ENCODE peak calls at places on chromosomes 13 and 19, in seven cellular contexts. A, X, C, Q, Y, W and H are unnamed samples.

GRCh38 chr13:95677564-95678386 is 836 bp downstream of the DNAJC3 start:
- DNase-seq in A (no peak), X (peak), C (peak), Q (no peak), Y (no peak), W (no peak), H (no peak)

GRCh38 chr19:45767410-45767880 is 1.6 kb downstream of the SIX5 start:
- DNase-seq in A (peak), X (no peak), C (peak), Q (peak), Y (no peak), W (no peak), H (no peak)

GRCh38 chr19:1622007-1622406 is 16.7 kb upstream of the UQCR11 start:
- DNase-seq in A (no peak), X (no peak), C (no peak), Q (no peak), Y (no peak), W (no peak), H (no peak)

GRCh38 chr19:46787331-46788100 is 878 bp downstream of the SLC1A5 start:
- DNase-seq in A (peak), X (peak), C (no peak), Q (peak), Y (no peak), W (no peak), H (no peak)

GRCh38 chr19:18479964-18480723 is 41.7 kb downstream of the ELL start:
- DNase-seq in A (peak), X (no peak), C (no peak), Q (no peak), Y (no peak), W (peak), H (peak)

GRCh38 chr19:33204136-33204973 is 10.2 kb downstream of the LRP3 start:
- DNase-seq in A (no peak), X (no peak), C (no peak), Q (no peak), Y (no peak), W (no peak), H (no peak)

GRCh38 chr19:23075031-23075733 is 41.6 kb upstream of the ZNF730 start:
- DNase-seq in A (peak), X (peak), C (no peak), Q (peak), Y (no peak), W (no peak), H (no peak)

GRCh38 chr19:55369651-55370304 is 485 bp downstream of the IL11 start:
- DNase-seq in A (no peak), X (peak), C (peak), Q (peak), Y (no peak), W (no peak), H (no peak)

GRCh38 chr19:48506138-48506733 is 5.4 kb downstream of the LMTK3 start:
- DNase-seq in A (peak), X (no peak), C (peak), Q (no peak), Y (no peak), W (no peak), H (peak)

GRCh38 chr13:105436946-105437345 is 1098.5 kb downstream of the EFNB2 start:
- DNase-seq in A (no peak), X (no peak), C (no peak), Q (no peak), Y (no peak), W (no peak), H (no peak)

GRCh38 chr19:13052447-13053232 is 50.0 kb downstream of the LYL1 start:
- DNase-seq in A (no peak), X (no peak), C (no peak), Q (no peak), Y (no peak), W (no peak), H (no peak)